ENCODE peak calls at places on chromosome 6, in six cellular contexts. V, A, C, E, G and O are unnamed samples.

GRCh38 chr6:43007126-43007525 is 6.6 kb downstream of the MEA1 start:
- DNase-seq in G (no peak), C (no peak), E (no peak), A (no peak), V (no peak), O (no peak)

GRCh38 chr6:149037026-149037734 is 280.3 kb upstream of the TAB2 start:
- DNase-seq in E (peak; percentile 53), V (no peak), A (no peak), C (no peak), G (no peak), O (peak; percentile 82)

GRCh38 chr6:44942201-44942600 is 385.9 kb upstream of the RUNX2 start:
- DNase-seq in G (no peak), V (no peak), A (no peak), C (no peak), E (no peak), O (no peak)

GRCh38 chr6:105892577-105893262 is 193.4 kb upstream of the PRDM1 start:
- DNase-seq in G (no peak), E (no peak), A (no peak), V (no peak), C (peak; percentile 28), O (peak; percentile 53)

GRCh38 chr6:109998159-109998785 is 20.2 kb downstream of the GPR6 start:
- DNase-seq in V (no peak), A (no peak), E (peak; percentile 7), G (no peak), C (no peak), O (no peak)

GRCh38 chr6:135212020-135212806 is 31.1 kb downstream of the MYB start:
- DNase-seq in E (peak; percentile 40), V (no peak), C (no peak), G (no peak), A (no peak), O (no peak)

GRCh38 chr6:69294862-69295261 is 501.9 kb downstream of the LMBRD1 start:
- DNase-seq in E (no peak), A (no peak), C (no peak), G (no peak), V (no peak), O (no peak)

GRCh38 chr6:53727748-53728147 is 62.2 kb upstream of the KLHL31 start:
- DNase-seq in V (no peak), A (no peak), G (no peak), C (no peak), E (peak; percentile 10), O (no peak)

GRCh38 chr6:133802861-133803260 is 86.1 kb upstream of the TCF21 start:
- DNase-seq in A (no peak), E (peak; percentile 36), G (no peak), V (no peak), C (no peak), O (no peak)

GRCh38 chr6:10347561-10348327 is 67.1 kb downstream of the TFAP2A start:
- DNase-seq in E (no peak), C (no peak), G (no peak), A (no peak), V (no peak), O (no peak)

GRCh38 chr6:29617782-29618557 is 15.0 kb downstream of the GABBR1 start:
- DNase-seq in A (no peak), E (no peak), C (no peak), G (no peak), V (no peak), O (no peak)

GRCh38 chr6:44143731-44144130 is 14.9 kb upstream of the CAPN11 start:
- DNase-seq in V (no peak), C (no peak), E (no peak), A (no peak), G (no peak), O (no peak)

GRCh38 chr6:26215200-26216014 is 128.2 kb downstream of the HFE start:
- DNase-seq in A (no peak), C (no peak), V (no peak), E (no peak), G (no peak), O (no peak)

GRCh38 chr6:3393796-3394195 is 63.1 kb downstream of the SLC22A23 start:
- DNase-seq in V (no peak), A (no peak), E (no peak), C (no peak), G (no peak), O (no peak)

GRCh38 chr6:133254552-133255228 is 13.5 kb downstream of the EYA4 start:
- DNase-seq in C (no peak), G (no peak), E (peak; percentile 71), V (no peak), A (no peak), O (no peak)

GRCh38 chr6:149306967-149307366 is 10.5 kb upstream of the TAB2 start:
- DNase-seq in A (no peak), E (peak; percentile 86), G (no peak), V (no peak), C (no peak), O (no peak)

GRCh38 chr6:2766767-2767314 is 1.6 kb downstream of the WRNIP1 start:
- DNase-seq in C (no peak), E (no peak), V (no peak), G (no peak), A (no peak), O (no peak)

GRCh38 chr6:31821301-31822037 is 6.1 kb upstream of the HSPA1B start:
- DNase-seq in E (peak; percentile 41), A (peak; percentile 89), G (no peak), V (peak; percentile 78), C (peak; percentile 54), O (no peak)

GRCh38 chr6:131488780-131489179 is 84.2 kb upstream of the ARG1 start:
- DNase-seq in G (no peak), A (no peak), E (no peak), C (no peak), V (no peak), O (no peak)

GRCh38 chr6:150620244-150620643 is 20.6 kb downstream of the PLEKHG1 start:
- DNase-seq in A (no peak), C (no peak), E (no peak), G (no peak), V (no peak), O (peak; percentile 78)

GRCh38 chr6:111487656-111488055 is 4.6 kb upstream of the REV3L start:
- DNase-seq in V (no peak), A (no peak), C (no peak), E (peak; percentile 86), G (no peak), O (no peak)

GRCh38 chr6:4612636-4613171 is 163.5 kb upstream of the CDYL start:
- DNase-seq in C (no peak), E (peak; percentile 95), A (peak; percentile 48), V (no peak), G (no peak), O (no peak)

GRCh38 chr6:14035448-14035847 is 82.1 kb upstream of the CD83 start:
- DNase-seq in G (no peak), V (no peak), A (no peak), C (no peak), E (peak; percentile 82), O (no peak)

GRCh38 chr6:139852484-139853140 is 478.2 kb upstream of the CITED2 start:
- DNase-seq in A (no peak), C (peak; percentile 45), G (no peak), E (peak; percentile 80), V (no peak), O (no peak)

GRCh38 chr6:28413681-28414080 is 14.1 kb upstream of the ZSCAN12 start:
- DNase-seq in C (no peak), E (no peak), G (no peak), A (no peak), V (no peak), O (no peak)

GRCh38 chr6:36249536-36249935 is 20.3 kb upstream of the PNPLA1 start:
- DNase-seq in V (no peak), C (no peak), G (no peak), A (no peak), E (no peak), O (no peak)

GRCh38 chr6:139278190-139278589 is 13.6 kb downstream of the TXLNB start:
- DNase-seq in E (no peak), G (no peak), C (no peak), V (no peak), A (no peak), O (no peak)

GRCh38 chr6:88982720-88983119 is 19.3 kb upstream of the RNGTT start:
- DNase-seq in E (peak; percentile 94), G (no peak), C (peak; percentile 45), V (no peak), A (no peak), O (no peak)

GRCh38 chr6:3912366-3913076 is 63.3 kb downstream of the FAM50B start:
- DNase-seq in A (no peak), V (no peak), G (no peak), C (no peak), E (no peak), O (no peak)

GRCh38 chr6:3850451-3851203 is 1.5 kb downstream of the FAM50B start:
- DNase-seq in V (no peak), E (no peak), G (no peak), C (no peak), A (no peak), O (no peak)

GRCh38 chr6:41451515-41452163 is 94.5 kb upstream of the FOXP4 start:
- DNase-seq in E (peak; percentile 47), V (no peak), G (no peak), C (no peak), A (peak; percentile 56), O (no peak)

GRCh38 chr6:24431045-24431451 is 28.3 kb downstream of the MRS2 start:
- DNase-seq in G (no peak), A (no peak), C (peak; percentile 53), V (no peak), E (peak; percentile 64), O (no peak)

GRCh38 chr6:167200806-167201205 is 43.0 kb upstream of the GPR31 start:
- DNase-seq in C (no peak), E (no peak), V (no peak), G (no peak), A (no peak), O (no peak)